ENCODE peak calls at places on chromosome 1, in four cellular contexts. Y is NCI-H1092 treated with DMSO at 0.1 percent for 48 hours, H is T-helper 1 cell, E is fibroblast of gingiva. T is an unnamed sample.

GRCh38 chr1:51926171-51926812 is 47.8 kb upstream of the NRDC start:
- DNase-seq in E (peak), H (no peak), Y (no peak), T (no peak)

GRCh38 chr1:197774691-197775281 is 494 bp downstream of the DENND1B start:
- DNase-seq in Y (peak), H (peak), E (peak), T (peak)

GRCh38 chr1:10975567-10976326 is 36.7 kb upstream of the TARDBP start:
- DNase-seq in Y (no peak), H (no peak), E (peak), T (no peak)

GRCh38 chr1:109985251-109986053 is 887 bp downstream of the AHCYL1 start:
- DNase-seq in Y (no peak), E (no peak), H (no peak), T (no peak)

GRCh38 chr1:32200226-32201010 is at the start of gene CCDC28B:
- DNase-seq in E (peak), H (peak), Y (peak), T (peak)

GRCh38 chr1:53127546-53127945 is 14.9 kb downstream of the SLC1A7 start:
- DNase-seq in Y (no peak), E (no peak), H (no peak), T (no peak)

GRCh38 chr1:230425252-230426061 is 675 bp downstream of the PGBD5 start:
- DNase-seq in Y (no peak), E (no peak), H (no peak), T (peak)

GRCh38 chr1:155698382-155699038 is 9.6 kb downstream of the DAP3 start:
- DNase-seq in Y (no peak), E (peak), H (no peak), T (no peak)

GRCh38 chr1:151596166-151596933 is 15.5 kb upstream of the SNX27 start:
- DNase-seq in H (no peak), Y (no peak), E (no peak), T (no peak)

GRCh38 chr1:179870870-179871269 is 6.7 kb downstream of the TOR1AIP2 start:
- DNase-seq in H (no peak), E (no peak), Y (peak), T (no peak)

GRCh38 chr1:40383488-40384412 is 10.2 kb downstream of the SMAP2 start:
- DNase-seq in Y (peak), E (peak), H (no peak), T (no peak)

GRCh38 chr1:92748138-92748537 is 36.8 kb downstream of the EVI5 start:
- DNase-seq in H (no peak), Y (no peak), E (no peak), T (no peak)

GRCh38 chr1:26994772-26995625 is 1.5 kb downstream of the TRNP1 start:
- DNase-seq in E (no peak), H (no peak), Y (no peak), T (no peak)

T was measured in T-helper 2 cell treated with Interferon-gamma antibody and Interleukin-4, amounts not matched to agents 5 μg/mL and 100 μg/mL, for 36 hours.